ENCODE peak calls at places on chromosomes 13 and 19, in four cellular contexts. One of them, this sample, is unnamed.

GRCh38 chr13:94660695-94661324 is 51.5 kb downstream of the SOX21 start:
- DNase-seq in activated CD4-positive, CD25-positive, alpha-beta regulatory T cell: no peak
- DNase-seq in heart left ventricle: no peak
- DNase-seq in breast epithelium: no peak
- DNase-seq in this sample: peak

GRCh38 chr19:17337675-17338439 is 504 bp downstream of the GTPBP3 start:
- DNase-seq in activated CD4-positive, CD25-positive, alpha-beta regulatory T cell: no peak
- DNase-seq in heart left ventricle: no peak
- DNase-seq in breast epithelium: no peak
- DNase-seq in this sample: peak

GRCh38 chr19:2549701-2550191 is 73.8 kb downstream of the GADD45B start:
- DNase-seq in activated CD4-positive, CD25-positive, alpha-beta regulatory T cell: no peak
- DNase-seq in heart left ventricle: peak
- DNase-seq in breast epithelium: peak
- DNase-seq in this sample: peak

GRCh38 chr19:2043864-2044708 is 7.0 kb downstream of the MKNK2 start:
- DNase-seq in activated CD4-positive, CD25-positive, alpha-beta regulatory T cell: no peak
- DNase-seq in heart left ventricle: no peak
- DNase-seq in breast epithelium: no peak
- DNase-seq in this sample: no peak

GRCh38 chr19:44260695-44261446 is 1.2 kb downstream of the ZNF233 start:
- DNase-seq in activated CD4-positive, CD25-positive, alpha-beta regulatory T cell: no peak
- DNase-seq in heart left ventricle: no peak
- DNase-seq in breast epithelium: no peak
- DNase-seq in this sample: peak

GRCh38 chr13:79108914-79109643 is 297.0 kb downstream of the RBM26 start:
- DNase-seq in activated CD4-positive, CD25-positive, alpha-beta regulatory T cell: no peak
- DNase-seq in heart left ventricle: no peak
- DNase-seq in breast epithelium: no peak
- DNase-seq in this sample: no peak

GRCh38 chr13:27549406-27549981 is 70.8 kb downstream of the LNX2 start:
- DNase-seq in activated CD4-positive, CD25-positive, alpha-beta regulatory T cell: no peak
- DNase-seq in heart left ventricle: no peak
- DNase-seq in breast epithelium: no peak
- DNase-seq in this sample: no peak

GRCh38 chr13:46124967-46125933 is 20.4 kb upstream of the CPB2 start:
- DNase-seq in activated CD4-positive, CD25-positive, alpha-beta regulatory T cell: no peak
- DNase-seq in heart left ventricle: no peak
- DNase-seq in breast epithelium: no peak
- DNase-seq in this sample: peak

GRCh38 chr13:76976488-76976887 is 15.4 kb upstream of the CLN5 start:
- DNase-seq in activated CD4-positive, CD25-positive, alpha-beta regulatory T cell: no peak
- DNase-seq in heart left ventricle: no peak
- DNase-seq in breast epithelium: no peak
- DNase-seq in this sample: no peak

GRCh38 chr19:54364775-54365257 is at the start of gene LAIR1:
- DNase-seq in activated CD4-positive, CD25-positive, alpha-beta regulatory T cell: no peak
- DNase-seq in heart left ventricle: peak
- DNase-seq in breast epithelium: no peak
- DNase-seq in this sample: no peak

GRCh38 chr13:49308104-49308875 is 60.6 kb downstream of the CDADC1 start:
- DNase-seq in activated CD4-positive, CD25-positive, alpha-beta regulatory T cell: no peak
- DNase-seq in heart left ventricle: peak
- DNase-seq in breast epithelium: peak
- DNase-seq in this sample: peak

GRCh38 chr13:40255551-40255950 is 410.9 kb downstream of the FOXO1 start:
- DNase-seq in activated CD4-positive, CD25-positive, alpha-beta regulatory T cell: no peak
- DNase-seq in heart left ventricle: no peak
- DNase-seq in breast epithelium: no peak
- DNase-seq in this sample: no peak

GRCh38 chr13:37476874-37477273 is 121.7 kb downstream of the POSTN start:
- DNase-seq in activated CD4-positive, CD25-positive, alpha-beta regulatory T cell: no peak
- DNase-seq in heart left ventricle: no peak
- DNase-seq in breast epithelium: no peak
- DNase-seq in this sample: peak

This sample was measured in GM23248.